ENCODE peak calls at places on chromosomes 13 and 19, in nine cellular contexts. K, J, G, T, X, I, P, U and Y are unnamed samples.

GRCh38 chr19:50646074-50646807 is 3.0 kb upstream of the C19orf81 start:
- DNase-seq in K (no peak), J (peak), G (no peak), T (peak), X (no peak), I (peak), P (peak), U (peak), Y (no peak)

GRCh38 chr19:12543855-12544254 is 7.4 kb downstream of the ZNF564 start:
- DNase-seq in K (no peak), J (no peak), G (peak), T (peak), X (no peak), I (peak), P (peak), U (no peak), Y (no peak)

GRCh38 chr19:2428027-2428690 is 773 bp upstream of the TIMM13 start:
- DNase-seq in K (peak), J (no peak), G (no peak), T (no peak), X (no peak), I (peak), P (peak), U (no peak), Y (peak)

GRCh38 chr13:29935309-29935981 is 85.0 kb upstream of the UBL3 start:
- DNase-seq in K (no peak), J (no peak), G (no peak), T (no peak), X (peak), I (no peak), P (no peak), U (no peak), Y (no peak)

GRCh38 chr19:47351545-47351944 is 2.4 kb downstream of the DHX34 start:
- DNase-seq in K (no peak), J (peak), G (peak), T (peak), X (no peak), I (peak), P (peak), U (peak), Y (no peak)

GRCh38 chr19:33054623-33055022 is 10.1 kb downstream of the RHPN2 start:
- DNase-seq in K (no peak), J (peak), G (no peak), T (peak), X (no peak), I (no peak), P (no peak), U (peak), Y (peak)

GRCh38 chr13:19658831-19659230 is 25.4 kb downstream of the MPHOSPH8 start:
- DNase-seq in K (no peak), J (no peak), G (no peak), T (no peak), X (no peak), I (no peak), P (no peak), U (no peak), Y (no peak)

GRCh38 chr13:110372676-110373075 is 65.6 kb downstream of the COL4A2 start:
- DNase-seq in K (no peak), J (no peak), G (no peak), T (no peak), X (no peak), I (no peak), P (no peak), U (peak), Y (no peak)

GRCh38 chr13:75938811-75939525 is 302.8 kb downstream of the LMO7 start:
- DNase-seq in K (no peak), J (no peak), G (peak), T (no peak), X (no peak), I (no peak), P (peak), U (no peak), Y (no peak)

GRCh38 chr13:42812311-42812710 is 30.9 kb downstream of the FAM216B start:
- DNase-seq in K (no peak), J (no peak), G (peak), T (no peak), X (no peak), I (peak), P (peak), U (peak), Y (no peak)

GRCh38 chr19:918481-919156 is 1.5 kb downstream of the KISS1R start:
- DNase-seq in K (no peak), J (no peak), G (no peak), T (no peak), X (no peak), I (no peak), P (no peak), U (no peak), Y (no peak)

GRCh38 chr13:83666126-83666525 is 216.1 kb downstream of the SLITRK1 start:
- DNase-seq in K (no peak), J (no peak), G (peak), T (no peak), X (no peak), I (no peak), P (peak), U (no peak), Y (no peak)

GRCh38 chr19:50702870-50703829 is 16.5 kb downstream of the SHANK1 start:
- DNase-seq in K (no peak), J (no peak), G (no peak), T (no peak), X (no peak), I (no peak), P (no peak), U (peak), Y (no peak)

GRCh38 chr13:40598599-40598998 is 67.8 kb downstream of the FOXO1 start:
- DNase-seq in K (no peak), J (no peak), G (peak), T (no peak), X (no peak), I (no peak), P (peak), U (no peak), Y (no peak)

GRCh38 chr13:20118268-20119140 is 42.3 kb downstream of the GJA3 start:
- DNase-seq in K (peak), J (peak), G (peak), T (no peak), X (no peak), I (no peak), P (peak), U (peak), Y (peak)

GRCh38 chr13:49836516-49836915 is 44.0 kb upstream of the KPNA3 start:
- DNase-seq in K (no peak), J (no peak), G (no peak), T (peak), X (no peak), I (no peak), P (no peak), U (no peak), Y (no peak)

GRCh38 chr13:54975676-54976075 is 1947.1 kb downstream of the OLFM4 start:
- DNase-seq in K (no peak), J (no peak), G (no peak), T (no peak), X (no peak), I (no peak), P (no peak), U (no peak), Y (no peak)

GRCh38 chr13:37651891-37652290 is 53.3 kb upstream of the POSTN start:
- DNase-seq in K (no peak), J (no peak), G (no peak), T (peak), X (no peak), I (no peak), P (peak), U (no peak), Y (no peak)

GRCh38 chr19:35205733-35206323 is 22.7 kb downstream of the FAM187B start:
- DNase-seq in K (no peak), J (no peak), G (no peak), T (no peak), X (no peak), I (no peak), P (no peak), U (peak), Y (no peak)

GRCh38 chr13:67258482-67258881 is 28.3 kb upstream of the PCDH9 start:
- DNase-seq in K (no peak), J (no peak), G (no peak), T (peak), X (no peak), I (no peak), P (no peak), U (no peak), Y (no peak)

GRCh38 chr13:80339578-80339840 is 1.4 kb downstream of the SPRY2 start:
- DNase-seq in K (no peak), J (no peak), G (peak), T (no peak), X (no peak), I (peak), P (peak), U (peak), Y (peak)

GRCh38 chr19:15247107-15248014 is 15.1 kb upstream of the EPHX3 start:
- DNase-seq in K (no peak), J (no peak), G (no peak), T (no peak), X (no peak), I (no peak), P (no peak), U (peak), Y (no peak)

GRCh38 chr13:30818323-30818960 is 83.1 kb downstream of the ALOX5AP start:
- DNase-seq in K (no peak), J (no peak), G (peak), T (peak), X (no peak), I (peak), P (peak), U (peak), Y (no peak)

GRCh38 chr13:45674908-45675307 is 27.2 kb upstream of the CBY2 start:
- DNase-seq in K (no peak), J (no peak), G (peak), T (peak), X (no peak), I (peak), P (peak), U (peak), Y (no peak)

GRCh38 chr13:72530471-72530870 is 197.0 kb downstream of the MZT1 start:
- DNase-seq in K (no peak), J (no peak), G (peak), T (no peak), X (no peak), I (peak), P (peak), U (peak), Y (no peak)

GRCh38 chr19:48965806-48966540 is 864 bp downstream of the FTL start:
- DNase-seq in K (peak), J (peak), G (peak), T (peak), X (peak), I (peak), P (peak), U (peak), Y (peak)

GRCh38 chr19:2332341-2333026 is 4.0 kb downstream of the SPPL2B start:
- DNase-seq in K (no peak), J (no peak), G (no peak), T (no peak), X (peak), I (no peak), P (no peak), U (no peak), Y (peak)

GRCh38 chr13:42551611-42552010 is 22.3 kb upstream of the TNFSF11 start:
- DNase-seq in K (no peak), J (no peak), G (no peak), T (no peak), X (no peak), I (no peak), P (no peak), U (no peak), Y (no peak)

GRCh38 chr13:99316657-99317244 is 9.6 kb upstream of the GPR183 start:
- DNase-seq in K (no peak), J (no peak), G (peak), T (no peak), X (no peak), I (no peak), P (peak), U (no peak), Y (no peak)

GRCh38 chr13:100608906-100609305 is 20.3 kb upstream of the GGACT start:
- DNase-seq in K (no peak), J (no peak), G (peak), T (no peak), X (peak), I (peak), P (peak), U (no peak), Y (peak)

GRCh38 chr13:77065456-77066147 is 38.6 kb upstream of the FBXL3 start:
- DNase-seq in K (no peak), J (no peak), G (no peak), T (no peak), X (no peak), I (no peak), P (no peak), U (no peak), Y (no peak)

GRCh38 chr19:457636-458035 is 3.2 kb downstream of the SHC2 start:
- DNase-seq in K (no peak), J (no peak), G (no peak), T (no peak), X (no peak), I (no peak), P (no peak), U (no peak), Y (no peak)

GRCh38 chr13:28792992-28793391 is 27.1 kb upstream of the MTUS2 start:
- DNase-seq in K (no peak), J (no peak), G (peak), T (peak), X (no peak), I (peak), P (peak), U (peak), Y (no peak)

GRCh38 chr13:50809133-50810090 is 34.1 kb downstream of the DLEU7 start:
- DNase-seq in K (no peak), J (no peak), G (no peak), T (no peak), X (no peak), I (no peak), P (no peak), U (no peak), Y (no peak)

GRCh38 chr19:55080121-55080914 is 4.6 kb downstream of the EPS8L1 start:
- DNase-seq in K (no peak), J (peak), G (no peak), T (peak), X (no peak), I (peak), P (peak), U (peak), Y (peak)

GRCh38 chr19:708154-709141 is at the start of gene PALM:
- DNase-seq in K (peak), J (no peak), G (no peak), T (no peak), X (no peak), I (no peak), P (no peak), U (peak), Y (no peak)

GRCh38 chr13:21668665-21669599 is 1.9 kb upstream of the FGF9 start:
- DNase-seq in K (peak), J (no peak), G (peak), T (no peak), X (no peak), I (peak), P (peak), U (peak), Y (peak)

GRCh38 chr13:93270769-93271753 is 44.5 kb downstream of the GPC6 start:
- DNase-seq in K (no peak), J (peak), G (no peak), T (no peak), X (no peak), I (no peak), P (no peak), U (no peak), Y (no peak)

DNA sequence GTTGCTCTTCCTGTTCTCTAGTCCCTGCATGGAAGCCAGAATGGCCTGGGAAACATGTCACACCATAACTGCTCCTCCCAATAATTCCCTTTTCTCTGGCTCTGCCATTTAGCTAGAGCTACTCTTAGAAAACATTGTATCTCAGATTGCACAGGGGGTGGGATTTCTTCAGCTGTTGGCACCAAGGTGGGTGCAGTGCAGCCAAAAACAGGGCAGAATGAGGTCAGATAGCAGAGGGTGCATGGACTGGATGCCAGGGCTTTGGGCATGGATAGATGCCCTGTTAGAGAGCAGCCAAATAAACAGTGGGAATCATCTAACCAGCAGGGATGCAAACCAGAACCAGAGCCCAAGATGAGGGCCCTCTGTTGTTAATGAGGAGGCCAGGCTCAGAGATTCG is 4.9 kb upstream of the AMER2 start:
- DNase-seq in K (no peak), J (no peak), G (no peak), T (no peak), X (no peak), I (no peak), P (no peak), U (no peak), Y (no peak)
- TF ChIP-seq CTCF in K (no peak), J (no peak), G (no peak), T (no peak), X (no peak), I (no peak), P (no peak), U (no peak), Y (no peak)

DNA sequence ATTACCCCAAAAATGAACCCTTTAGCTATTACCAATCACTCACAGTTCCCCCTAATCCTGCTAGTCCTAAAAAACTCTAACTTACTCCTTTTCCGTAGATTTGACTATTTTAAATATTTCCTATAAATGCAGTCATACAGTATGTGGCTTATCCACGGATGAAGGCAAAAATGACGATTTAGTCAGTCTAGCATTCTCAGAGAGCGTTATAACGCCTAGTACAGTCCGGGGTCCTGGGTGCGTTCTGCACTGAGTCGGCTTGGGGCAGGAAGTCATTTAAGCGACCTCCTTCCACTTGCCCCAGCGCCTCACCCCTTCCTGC is 520 bp upstream of the ZNF383 start:
- DNase-seq in K (no peak), J (no peak), G (no peak), T (no peak), X (no peak), I (no peak), P (no peak), U (no peak), Y (no peak)
- H3K27ac ChIP-seq in K (peak), J (peak), G (peak), T (peak), X (peak), I (peak), P (peak), U (peak), Y (peak)

GRCh38 chr19:10855879-10856522 is 7.8 kb downstream of the C19orf38 start:
- DNase-seq in K (no peak), J (peak), G (no peak), T (no peak), X (no peak), I (no peak), P (no peak), U (no peak), Y (no peak)
- TF ChIP-seq CTCF in K (no peak), J (no peak), G (peak), T (peak), X (peak), I (peak), P (peak), U (peak), Y (peak)

DNA sequence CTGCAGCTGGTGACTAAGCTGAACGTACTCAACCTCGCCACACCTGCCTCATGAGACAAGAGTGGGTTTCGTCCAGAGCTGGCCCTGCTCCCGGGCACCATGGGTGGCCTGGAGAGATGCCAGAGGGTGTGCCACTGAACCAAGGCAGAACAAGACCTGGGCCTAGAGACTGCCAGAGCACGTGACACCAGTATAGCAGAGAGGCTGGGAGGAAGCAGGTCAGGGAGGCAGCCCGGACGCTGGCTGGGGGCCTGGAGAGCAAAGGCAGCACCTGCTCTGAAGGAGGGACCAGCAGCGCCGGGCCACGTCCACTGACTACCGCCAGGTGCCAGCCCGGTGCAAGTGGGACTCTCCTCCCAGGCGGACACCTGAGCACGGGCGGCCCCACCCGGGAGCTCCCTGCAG is 7.3 kb upstream of the C13orf46 start:
- DNase-seq in K (peak), J (peak), G (no peak), T (peak), X (no peak), I (no peak), P (no peak), U (no peak), Y (peak)
- H3K27ac ChIP-seq in K (no peak), J (peak), G (no peak), T (no peak), X (no peak), I (no peak), P (no peak), U (no peak), Y (peak)